ENCODE peak calls at places on chromosome 18, in ten cellular contexts. H, Y, E, M, O, R, G, Z, A and B are unnamed samples.

GRCh38 chr18:49247786-49248185 is 212.7 kb downstream of the DYM start:
- DNase-seq in H (no peak), Y (no peak), E (no peak), M (no peak), O (peak; percentile 25), R (no peak), G (no peak), Z (no peak), A (no peak), B (no peak)

GRCh38 chr18:57737661-57738060 is 65.5 kb downstream of the ATP8B1 start:
- DNase-seq in H (no peak), Y (peak; percentile 60), E (no peak), M (no peak), O (peak; percentile 99), R (no peak), G (peak; percentile 86), Z (peak; percentile 97), A (peak; percentile 96), B (no peak)

GRCh38 chr18:25067291-25068050 is 284.5 kb downstream of the ZNF521 start:
- DNase-seq in H (no peak), Y (no peak), E (no peak), M (no peak), O (no peak), R (no peak), G (no peak), Z (no peak), A (no peak), B (no peak)

GRCh38 chr18:13809521-13810252 is 14.3 kb upstream of the MC5R start:
- DNase-seq in H (no peak), Y (no peak), E (no peak), M (no peak), O (no peak), R (no peak), G (no peak), Z (no peak), A (no peak), B (no peak)

GRCh38 chr18:54641734-54642133 is 50.7 kb downstream of the DYNAP start:
- DNase-seq in H (no peak), Y (no peak), E (no peak), M (no peak), O (no peak), R (no peak), G (no peak), Z (no peak), A (no peak), B (no peak)

GRCh38 chr18:26719909-26720308 is 145.6 kb downstream of the AQP4 start:
- DNase-seq in H (no peak), Y (no peak), E (no peak), M (no peak), O (no peak), R (no peak), G (no peak), Z (no peak), A (no peak), B (no peak)

GRCh38 chr18:11997466-11997865 is 16.2 kb downstream of the IMPA2 start:
- DNase-seq in H (no peak), Y (no peak), E (no peak), M (no peak), O (no peak), R (no peak), G (peak; percentile 29), Z (no peak), A (no peak), B (no peak)

GRCh38 chr18:34787931-34788532 is 77.9 kb downstream of the DTNA start:
- DNase-seq in H (peak; percentile 19), Y (peak; percentile 25), E (peak; percentile 74), M (no peak), O (peak; percentile 69), R (peak; percentile 81), G (no peak), Z (peak; percentile 61), A (no peak), B (peak; percentile 79)

GRCh38 chr18:56305583-56305982 is 332.8 kb downstream of the TXNL1 start:
- DNase-seq in H (no peak), Y (no peak), E (no peak), M (no peak), O (peak; percentile 43), R (no peak), G (no peak), Z (no peak), A (no peak), B (no peak)

GRCh38 chr18:41075212-41075611 is 879.8 kb upstream of the PIK3C3 start:
- DNase-seq in H (no peak), Y (no peak), E (no peak), M (no peak), O (peak; percentile 94), R (no peak), G (no peak), Z (peak; percentile 76), A (peak; percentile 53), B (peak; percentile 49)

GRCh38 chr18:59123588-59124369 is 15.9 kb upstream of the SEC11C start:
- DNase-seq in H (no peak), Y (peak; percentile 28), E (no peak), M (no peak), O (peak; percentile 94), R (no peak), G (no peak), Z (peak; percentile 93), A (peak; percentile 69), B (no peak)

GRCh38 chr18:7116832-7117389 is 686 bp downstream of the LAMA1 start:
- DNase-seq in H (no peak), Y (no peak), E (peak; percentile 11), M (no peak), O (no peak), R (no peak), G (no peak), Z (no peak), A (no peak), B (peak; percentile 61)

GRCh38 chr18:75456277-75456676 is 28.8 kb upstream of the SMIM21 start:
- DNase-seq in H (no peak), Y (no peak), E (no peak), M (no peak), O (no peak), R (no peak), G (no peak), Z (no peak), A (no peak), B (no peak)

GRCh38 chr18:5894613-5895299 is 566 bp downstream of the TMEM200C start:
- DNase-seq in H (no peak), Y (no peak), E (peak; percentile 21), M (no peak), O (peak; percentile 18), R (peak; percentile 31), G (no peak), Z (no peak), A (no peak), B (no peak)

GRCh38 chr18:39489426-39489825 is 1923.8 kb upstream of the CELF4 start:
- DNase-seq in H (no peak), Y (no peak), E (no peak), M (no peak), O (no peak), R (no peak), G (no peak), Z (no peak), A (no peak), B (peak; percentile 2)

GRCh38 chr18:79528296-79528695 is 132.6 kb downstream of the NFATC1 start:
- DNase-seq in H (no peak), Y (no peak), E (no peak), M (no peak), O (no peak), R (no peak), G (peak; percentile 37), Z (no peak), A (no peak), B (no peak)

GRCh38 chr18:49177071-49177470 is 226.3 kb upstream of the SMAD7 start:
- DNase-seq in H (no peak), Y (no peak), E (no peak), M (no peak), O (no peak), R (no peak), G (no peak), Z (no peak), A (no peak), B (no peak)

GRCh38 chr18:36316246-36316645 is 18.7 kb downstream of the FHOD3 start:
- DNase-seq in H (no peak), Y (no peak), E (no peak), M (no peak), O (no peak), R (no peak), G (no peak), Z (no peak), A (no peak), B (no peak)

GRCh38 chr18:77059294-77059916 is 73.2 kb downstream of the MBP start:
- DNase-seq in H (no peak), Y (peak; percentile 44), E (peak; percentile 27), M (no peak), O (peak; percentile 76), R (peak; percentile 76), G (no peak), Z (peak; percentile 91), A (no peak), B (peak; percentile 64)

GRCh38 chr18:830315-830901 is 18.4 kb upstream of the YES1 start:
- DNase-seq in H (peak; percentile 71), Y (no peak), E (no peak), M (peak; percentile 58), O (peak; percentile 67), R (peak; percentile 31), G (no peak), Z (peak; percentile 56), A (no peak), B (peak; percentile 31)

GRCh38 chr18:3671181-3671580 is 221.2 kb downstream of the TGIF1 start:
- DNase-seq in H (no peak), Y (no peak), E (no peak), M (no peak), O (peak; percentile 50), R (no peak), G (no peak), Z (no peak), A (no peak), B (no peak)

GRCh38 chr18:11309172-11309571 is 159.8 kb upstream of the PIEZO2 start:
- DNase-seq in H (no peak), Y (no peak), E (no peak), M (no peak), O (no peak), R (no peak), G (no peak), Z (no peak), A (no peak), B (no peak)

GRCh38 chr18:74806700-74807416 is 209.2 kb downstream of the ZNF407 start:
- DNase-seq in H (no peak), Y (peak; percentile 8), E (no peak), M (no peak), O (peak; percentile 94), R (peak; percentile 16), G (no peak), Z (peak; percentile 72), A (peak; percentile 45), B (no peak)

GRCh38 chr18:57352271-57352701 is at the start of gene ST8SIA3:
- DNase-seq in H (no peak), Y (no peak), E (no peak), M (no peak), O (no peak), R (peak; percentile 70), G (no peak), Z (no peak), A (no peak), B (peak; percentile 84)

GRCh38 chr18:3305354-3305762 is 43.4 kb downstream of the MYL12B start:
- DNase-seq in H (peak; percentile 57), Y (no peak), E (no peak), M (peak; percentile 48), O (peak; percentile 100), R (no peak), G (no peak), Z (peak; percentile 98), A (peak; percentile 74), B (no peak)